ENCODE peak calls at places on chromosomes 3 and 15, in six cellular contexts. B is GM23338; Q is A549; A is H7; D is effector memory CD4-positive, alpha-beta T cell; G is colonic mucosa. M is an unnamed sample.

GRCh38 chr3:99751649-99752048 is 66.0 kb upstream of the CMSS1 start:
- DNase-seq in Q (no peak), A (no peak), B (no peak), D (no peak), G (no peak), M (peak)

GRCh38 chr3:52134761-52135160 is 19.5 kb downstream of the POC1A start:
- DNase-seq in D (no peak), A (no peak), G (no peak), B (no peak), Q (no peak), M (no peak)

GRCh38 chr15:23387791-23388190 is 33.2 kb downstream of the GOLGA8S start:
- DNase-seq in Q (no peak), B (no peak), G (no peak), A (no peak), D (no peak), M (no peak)

GRCh38 chr3:62567097-62568021 is 194.0 kb upstream of the FEZF2 start:
- DNase-seq in G (peak), Q (no peak), B (no peak), A (no peak), D (no peak), M (peak)

GRCh38 chr3:143362115-143362992 is 242.8 kb downstream of the CHST2 start:
- DNase-seq in D (no peak), Q (no peak), G (no peak), A (no peak), B (no peak), M (no peak)

GRCh38 chr3:178277605-178278004 is 258.6 kb upstream of the KCNMB2 start:
- DNase-seq in Q (no peak), D (no peak), A (no peak), G (no peak), B (no peak), M (no peak)

GRCh38 chr3:165185707-165186327 is 10.4 kb downstream of the SLITRK3 start:
- DNase-seq in A (peak), G (peak), D (no peak), Q (peak), B (peak), M (peak)

GRCh38 chr3:125916376-125916978 is 52.5 kb upstream of the ROPN1B start:
- DNase-seq in A (peak), D (peak), G (no peak), B (peak), Q (peak), M (peak)

GRCh38 chr3:52015431-52016256 is 19.9 kb upstream of the RPL29 start:
- DNase-seq in G (no peak), D (no peak), Q (no peak), B (no peak), A (no peak), M (no peak)

GRCh38 chr3:160956785-160957184 is 148.4 kb downstream of the B3GALNT1 start:
- DNase-seq in A (no peak), B (peak), D (no peak), G (no peak), Q (no peak), M (peak)

GRCh38 chr3:99240700-99241099 is 339.2 kb upstream of the DCBLD2 start:
- DNase-seq in A (no peak), D (no peak), Q (no peak), B (no peak), G (no peak), M (no peak)

GRCh38 chr15:68444336-68444735 is 12.4 kb upstream of the ITGA11 start:
- DNase-seq in G (no peak), Q (no peak), A (no peak), B (no peak), D (no peak), M (no peak)
- H3K4me3 ChIP-seq in G (no peak), Q (no peak), A (no peak), B (no peak), D (no peak), M (no peak)

GRCh38 chr15:93030430-93031102 is 58.4 kb downstream of the RGMA start:
- DNase-seq in B (peak), A (peak), D (peak), Q (peak), G (peak), M (peak)
- H3K4me3 ChIP-seq in B (no peak), A (no peak), D (no peak), Q (no peak), G (no peak), M (no peak)

DNA sequence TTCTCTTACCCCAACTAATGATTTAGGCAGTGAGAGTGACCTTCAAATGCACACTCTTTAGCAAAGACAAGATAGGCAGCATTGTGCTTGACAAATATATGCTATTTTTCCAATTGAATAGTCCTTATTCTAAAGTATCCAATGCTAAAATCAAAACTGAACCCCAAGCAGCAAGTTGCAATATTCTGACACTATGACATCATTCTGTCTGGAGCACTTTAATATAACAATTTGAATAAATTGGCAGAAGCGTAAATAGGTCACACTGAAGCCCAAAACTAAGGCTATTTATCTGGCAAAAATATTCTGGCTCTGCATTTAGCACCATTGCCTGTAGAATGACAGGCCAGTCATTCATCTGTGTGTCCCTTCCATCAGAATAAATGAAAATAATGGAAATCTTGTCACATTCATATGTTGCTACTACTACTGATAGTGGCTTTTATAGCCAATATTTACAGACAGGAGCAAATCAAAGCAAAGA is 2.9 kb downstream of the CBLB start:
- DNase-seq in G (no peak), D (no peak), B (no peak), Q (no peak), A (no peak), M (peak)
- H3K4me3 ChIP-seq in G (no peak), D (peak), B (no peak), Q (no peak), A (no peak), M (peak)

GRCh38 chr3:5186854-5187151 is 704 bp upstream of the EDEM1 start:
- DNase-seq in A (peak), Q (no peak), B (peak), G (no peak), D (no peak), M (peak)

GRCh38 chr3:5185093-5185673 is 2.3 kb upstream of the EDEM1 start:
- DNase-seq in D (no peak), B (no peak), A (no peak), Q (no peak), G (no peak), M (peak)

GRCh38 chr3:5187152-5187919 is at the start of gene EDEM1:
- DNase-seq in G (peak), A (peak), Q (peak), D (peak), B (peak), M (peak)

GRCh38 chr3:5186089-5186853 is 1.2 kb upstream of the EDEM1 start:
- DNase-seq in G (no peak), D (no peak), A (peak), Q (no peak), B (no peak), M (peak)

DNA sequence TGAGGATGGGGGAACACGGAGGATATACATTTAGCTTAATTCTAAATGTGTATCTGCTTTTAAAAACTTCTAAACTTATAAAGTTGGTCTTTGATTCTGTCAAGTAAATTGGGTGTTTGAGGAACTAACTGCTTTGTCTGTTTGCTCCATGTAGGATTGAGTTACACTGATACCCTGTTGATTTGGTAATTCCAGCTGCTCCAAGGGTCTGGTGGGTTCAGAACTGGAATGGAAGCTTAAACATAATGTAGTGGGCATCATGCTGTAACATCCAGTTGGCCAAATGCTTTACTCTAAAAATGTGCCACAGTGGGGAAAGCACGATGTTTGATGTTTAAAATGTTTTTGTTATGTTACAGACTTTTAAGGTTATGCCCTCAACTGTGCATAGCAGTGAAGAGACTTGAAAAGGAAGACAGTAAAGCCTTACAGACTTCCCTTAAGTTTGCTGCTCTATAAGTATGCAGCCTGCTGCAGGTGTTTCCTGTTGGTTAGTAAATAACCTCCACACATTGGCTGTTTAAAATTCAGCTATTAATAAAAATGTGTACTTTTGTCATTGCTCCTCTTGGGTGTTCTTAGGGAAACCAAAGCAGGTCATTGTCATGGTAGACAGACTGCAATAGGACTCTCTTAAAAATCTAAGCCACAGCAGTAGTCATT is 5.9 kb upstream of the EDEM1 start:
- DNase-seq in D (no peak), Q (no peak), G (no peak), B (no peak), A (no peak), M (no peak)
- H3K4me3 ChIP-seq in D (no peak), Q (no peak), G (no peak), B (no peak), A (no peak), M (no peak)